ENCODE peak calls at places on chromosome 4, in five cellular contexts. L, V, J, F and G are unnamed samples.

GRCh38 chr4:6200922-6201362 is 593 bp upstream of the JAKMIP1 start:
- DNase-seq in L (no peak), V (no peak), J (no peak), F (no peak), G (no peak)

GRCh38 chr4:7630559-7631287 is 196.0 kb upstream of the PSAPL1 start:
- DNase-seq in L (no peak), V (peak; percentile 85), J (no peak), F (no peak), G (no peak)

GRCh38 chr4:744212-744841 is 38.7 kb downstream of the PCGF3 start:
- DNase-seq in L (no peak), V (no peak), J (peak; percentile 63), F (no peak), G (no peak)

GRCh38 chr4:150355858-150356455 is 226.0 kb upstream of the MAB21L2 start:
- DNase-seq in L (no peak), V (no peak), J (no peak), F (no peak), G (no peak)

GRCh38 chr4:25533237-25533636 is 122.4 kb upstream of the SLC34A2 start:
- DNase-seq in L (no peak), V (no peak), J (no peak), F (no peak), G (no peak)

GRCh38 chr4:36990108-36990872 is 254.3 kb upstream of the NWD2 start:
- DNase-seq in L (no peak), V (no peak), J (no peak), F (no peak), G (no peak)

GRCh38 chr4:4852591-4853362 is 6.7 kb upstream of the MSX1 start:
- DNase-seq in L (peak; percentile 72), V (peak; percentile 83), J (peak; percentile 19), F (peak; percentile 78), G (no peak)

GRCh38 chr4:124343711-124344110 is 368.8 kb downstream of the ANKRD50 start:
- DNase-seq in L (no peak), V (no peak), J (no peak), F (no peak), G (no peak)

GRCh38 chr4:139279723-139280620 is at the start of gene MGARP:
- DNase-seq in L (peak; percentile 89), V (peak; percentile 51), J (no peak), F (peak; percentile 88), G (peak; percentile 54)

GRCh38 chr4:94519925-94520789 is 68.4 kb downstream of the PDLIM5 start:
- DNase-seq in L (no peak), V (peak; percentile 41), J (no peak), F (no peak), G (no peak)

GRCh38 chr4:7803992-7804758 is 135.5 kb downstream of the AFAP1 start:
- DNase-seq in L (peak; percentile 88), V (peak; percentile 77), J (peak; percentile 72), F (peak; percentile 96), G (peak; percentile 75)

GRCh38 chr4:140472156-140472555 is 25.9 kb downstream of the MGAT4D start:
- DNase-seq in L (no peak), V (no peak), J (no peak), F (no peak), G (no peak)

GRCh38 chr4:88858752-88859151 is 161.1 kb upstream of the NAP1L5 start:
- DNase-seq in L (no peak), V (no peak), J (no peak), F (no peak), G (no peak)

GRCh38 chr4:85755285-85755684 is 280.3 kb downstream of the ARHGAP24 start:
- DNase-seq in L (no peak), V (no peak), J (no peak), F (no peak), G (no peak)

GRCh38 chr4:499563-499962 is 553 bp downstream of the PIGG start:
- DNase-seq in L (no peak), V (peak; percentile 3), J (no peak), F (no peak), G (no peak)

GRCh38 chr4:75637176-75637575 is 6.8 kb upstream of the CDKL2 start:
- DNase-seq in L (no peak), V (peak; percentile 39), J (no peak), F (no peak), G (no peak)

GRCh38 chr4:48370260-48371134 is 29.2 kb downstream of the SLAIN2 start:
- DNase-seq in L (no peak), V (no peak), J (no peak), F (no peak), G (no peak)

GRCh38 chr4:80307183-80307735 is 28.3 kb upstream of the CFAP299 start:
- DNase-seq in L (no peak), V (peak; percentile 59), J (no peak), F (no peak), G (no peak)

GRCh38 chr4:41256740-41257256 is at the start of gene UCHL1:
- DNase-seq in L (peak; percentile 96), V (peak; percentile 93), J (no peak), F (peak; percentile 95), G (peak; percentile 92)

GRCh38 chr4:123739806-123740205 is 343.2 kb downstream of the SPRY1 start:
- DNase-seq in L (no peak), V (no peak), J (no peak), F (no peak), G (no peak)

GRCh38 chr4:90419124-90419711 is 292.0 kb downstream of the CCSER1 start:
- DNase-seq in L (no peak), V (peak; percentile 47), J (no peak), F (no peak), G (peak; percentile 26)

GRCh38 chr4:147831452-147832192 is 99.7 kb downstream of the ARHGAP10 start:
- DNase-seq in L (no peak), V (peak; percentile 95), J (peak; percentile 68), F (no peak), G (no peak)

GRCh38 chr4:53522334-53522733 is 69.0 kb downstream of the LNX1 start:
- DNase-seq in L (no peak), V (no peak), J (no peak), F (no peak), G (no peak)

GRCh38 chr4:2272828-2273120 is 10.9 kb upstream of the MXD4 start:
- DNase-seq in L (no peak), V (no peak), J (no peak), F (no peak), G (no peak)

GRCh38 chr4:13527983-13528822 is 16.1 kb downstream of the NKX3-2 start:
- DNase-seq in L (no peak), V (peak; percentile 20), J (no peak), F (peak; percentile 63), G (no peak)

GRCh38 chr4:24174622-24175021 is 284.8 kb upstream of the PPARGC1A start:
- DNase-seq in L (no peak), V (peak; percentile 85), J (peak; percentile 78), F (no peak), G (no peak)

GRCh38 chr4:85402371-85402770 is 72.6 kb upstream of the ARHGAP24 start:
- DNase-seq in L (no peak), V (peak; percentile 69), J (peak; percentile 42), F (no peak), G (no peak)

GRCh38 chr4:173492315-173492714 is 37.7 kb downstream of the HAND2 start:
- DNase-seq in L (no peak), V (no peak), J (no peak), F (no peak), G (no peak)

GRCh38 chr4:153365003-153365402 is 20.5 kb downstream of the MND1 start:
- DNase-seq in L (no peak), V (no peak), J (no peak), F (no peak), G (no peak)

GRCh38 chr4:7761720-7762119 is 177.9 kb downstream of the AFAP1 start:
- DNase-seq in L (peak; percentile 80), V (peak; percentile 64), J (peak; percentile 79), F (peak; percentile 83), G (peak; percentile 47)

GRCh38 chr4:56757270-56757746 is 64.2 kb downstream of the SPINK2 start:
- DNase-seq in L (no peak), V (peak; percentile 89), J (no peak), F (no peak), G (no peak)

GRCh38 chr4:102263024-102263787 is 82.1 kb downstream of the SLC39A8 start:
- DNase-seq in L (no peak), V (peak; percentile 65), J (peak; percentile 43), F (no peak), G (peak; percentile 41)

DNA sequence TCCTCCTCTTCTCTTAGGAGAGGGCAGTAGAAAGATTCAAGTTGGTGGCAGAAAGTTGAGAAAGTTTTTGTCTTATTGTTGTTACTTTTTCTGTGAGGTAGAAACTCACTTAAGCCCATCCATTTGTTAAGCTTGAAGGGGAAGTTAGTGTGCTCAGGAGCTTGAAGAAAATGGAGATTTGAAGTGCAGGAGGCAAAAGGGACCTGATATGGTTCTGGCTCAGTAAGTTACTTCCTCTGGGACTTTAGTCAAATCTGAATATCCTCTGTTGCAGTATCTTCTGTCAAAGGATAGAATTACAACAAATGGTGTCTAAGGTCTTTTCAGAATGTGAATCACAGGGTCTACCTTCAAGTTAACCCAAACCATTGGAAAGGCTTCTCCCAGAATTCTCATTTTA is 46.2 kb downstream of the CXCL13 start:
- DNase-seq in L (no peak), V (no peak), J (no peak), F (no peak), G (no peak)
- H2BK12ac ChIP-seq in L (no peak overlapping the region), V (no peak overlapping the region), J (no peak overlapping the region), F (no peak overlapping the region), G (no peak overlapping the region)

DNA sequence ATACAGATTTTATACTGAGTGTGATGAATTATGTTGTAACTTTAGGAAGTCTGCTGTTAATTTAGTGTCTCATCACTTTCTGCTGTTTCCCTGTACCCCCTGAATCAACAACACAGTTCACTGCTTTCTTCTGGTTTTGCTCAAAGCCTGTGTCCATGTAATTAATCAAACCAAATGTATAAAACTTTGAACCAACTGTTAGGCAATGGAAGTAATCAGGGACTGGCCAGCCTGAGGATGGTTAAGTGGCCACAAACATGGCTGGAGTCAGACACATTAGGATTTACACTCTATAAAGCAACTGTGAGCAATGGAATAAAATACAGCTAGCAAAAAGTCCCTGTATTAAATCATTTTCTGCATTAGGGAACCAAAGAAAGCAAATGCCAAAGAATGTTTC is 42.6 kb downstream of the CXCL1 start:
- DNase-seq in L (no peak), V (peak; percentile 64), J (no peak), F (no peak), G (no peak)
- H2BK12ac ChIP-seq in L (no peak overlapping the region), V (no peak overlapping the region), J (no peak overlapping the region), F (no peak overlapping the region), G (no peak overlapping the region)

GRCh38 chr4:66691101-66691500 is 854.2 kb downstream of the CENPC start:
- DNase-seq in L (peak; percentile 31), V (no peak), J (no peak), F (no peak), G (no peak)

GRCh38 chr4:66688674-66689073 is 856.6 kb downstream of the CENPC start:
- DNase-seq in L (no peak), V (peak; percentile 33), J (no peak), F (no peak), G (no peak)

GRCh38 chr4:66694716-66695115 is 850.6 kb downstream of the CENPC start:
- DNase-seq in L (no peak), V (no peak), J (no peak), F (no peak), G (no peak)

GRCh38 chr4:66693694-66694093 is 851.6 kb downstream of the CENPC start:
- DNase-seq in L (no peak), V (peak; percentile 27), J (no peak), F (no peak), G (no peak)
- H2BK12ac ChIP-seq in L (no peak overlapping the region), V (no peak overlapping the region), J (no peak overlapping the region), F (no peak overlapping the region), G (no peak overlapping the region)

GRCh38 chr4:156497486-156497885 is 474.1 kb downstream of the PDGFC start:
- DNase-seq in L (no peak), V (no peak), J (no peak), F (no peak), G (no peak)
- H2BK12ac ChIP-seq in L (no peak overlapping the region), V (no peak overlapping the region), J (no peak overlapping the region), F (no peak overlapping the region), G (no peak overlapping the region)